ENCODE peak calls at places on chromosome 7, in eight cellular contexts. H, W, E, Z, R, L, X and K are unnamed samples.

GRCh38 chr7:106166651-106167342 is 54.7 kb upstream of the SYPL1 start:
- DNase-seq in H (peak), W (peak), E (peak), Z (peak), R (peak), L (peak), X (no peak), K (peak)

GRCh38 chr7:138745189-138745588 is 44.0 kb upstream of the SVOPL start:
- DNase-seq in H (no peak), W (no peak), E (no peak), Z (no peak), R (no peak), L (no peak), X (no peak), K (no peak)

GRCh38 chr7:111561659-111561908 is 708 bp downstream of the IMMP2L start:
- DNase-seq in H (no peak), W (no peak), E (peak), Z (peak), R (no peak), L (no peak), X (no peak), K (no peak)

GRCh38 chr7:28163955-28164354 is 16.6 kb downstream of the JAZF1 start:
- DNase-seq in H (no peak), W (no peak), E (no peak), Z (no peak), R (no peak), L (no peak), X (no peak), K (no peak)

GRCh38 chr7:27071622-27072390 is 24.0 kb downstream of the HOXA1 start:
- DNase-seq in H (no peak), W (no peak), E (no peak), Z (no peak), R (no peak), L (no peak), X (no peak), K (no peak)

GRCh38 chr7:96992624-96993452 is 12.5 kb upstream of the DLX6 start:
- DNase-seq in H (no peak), W (no peak), E (peak), Z (no peak), R (no peak), L (no peak), X (no peak), K (no peak)

GRCh38 chr7:12436126-12436525 is 32.5 kb upstream of the VWDE start:
- DNase-seq in H (no peak), W (no peak), E (no peak), Z (no peak), R (no peak), L (no peak), X (no peak), K (no peak)

GRCh38 chr7:375901-376305 is 85.9 kb downstream of the FOXL3 start:
- DNase-seq in H (no peak), W (peak), E (no peak), Z (peak), R (peak), L (no peak), X (no peak), K (no peak)

GRCh38 chr7:36208406-36208805 is 55.4 kb downstream of the EEPD1 start:
- DNase-seq in H (no peak), W (no peak), E (no peak), Z (no peak), R (no peak), L (no peak), X (no peak), K (no peak)

GRCh38 chr7:123343611-123344010 is 143.8 kb upstream of the SLC13A1 start:
- DNase-seq in H (no peak), W (no peak), E (no peak), Z (no peak), R (no peak), L (no peak), X (no peak), K (no peak)

GRCh38 chr7:23012797-23013714 is 874 bp downstream of the HYCC1 start:
- DNase-seq in H (peak), W (no peak), E (peak), Z (peak), R (peak), L (peak), X (no peak), K (peak)

GRCh38 chr7:36391436-36392198 is 2.0 kb downstream of the ANLN start:
- DNase-seq in H (peak), W (no peak), E (no peak), Z (no peak), R (no peak), L (no peak), X (no peak), K (no peak)

GRCh38 chr7:120215654-120216053 is 57.3 kb upstream of the KCND2 start:
- DNase-seq in H (no peak), W (no peak), E (no peak), Z (no peak), R (no peak), L (no peak), X (no peak), K (no peak)
- TF ChIP-seq POLR2A in H (no peak), W (no peak), E (no peak), Z (no peak), R (no peak), L (no peak), X (no peak), K (no peak)

GRCh38 chr7:151115121-151115835 is 29.0 kb downstream of the AGAP3 start:
- DNase-seq in H (peak), W (no peak), E (no peak), Z (no peak), R (no peak), L (no peak), X (no peak), K (no peak)

GRCh38 chr7:151114151-151115090 is 28.1 kb downstream of the AGAP3 start:
- DNase-seq in H (no peak), W (peak), E (no peak), Z (no peak), R (no peak), L (no peak), X (no peak), K (no peak)

GRCh38 chr7:151117041-151117440 is 30.8 kb downstream of the AGAP3 start:
- DNase-seq in H (no peak), W (no peak), E (no peak), Z (no peak), R (no peak), L (no peak), X (no peak), K (no peak)

GRCh38 chr7:151116603-151117002 is 30.3 kb downstream of the AGAP3 start:
- DNase-seq in H (no peak), W (no peak), E (no peak), Z (no peak), R (no peak), L (no peak), X (no peak), K (no peak)

DNA sequence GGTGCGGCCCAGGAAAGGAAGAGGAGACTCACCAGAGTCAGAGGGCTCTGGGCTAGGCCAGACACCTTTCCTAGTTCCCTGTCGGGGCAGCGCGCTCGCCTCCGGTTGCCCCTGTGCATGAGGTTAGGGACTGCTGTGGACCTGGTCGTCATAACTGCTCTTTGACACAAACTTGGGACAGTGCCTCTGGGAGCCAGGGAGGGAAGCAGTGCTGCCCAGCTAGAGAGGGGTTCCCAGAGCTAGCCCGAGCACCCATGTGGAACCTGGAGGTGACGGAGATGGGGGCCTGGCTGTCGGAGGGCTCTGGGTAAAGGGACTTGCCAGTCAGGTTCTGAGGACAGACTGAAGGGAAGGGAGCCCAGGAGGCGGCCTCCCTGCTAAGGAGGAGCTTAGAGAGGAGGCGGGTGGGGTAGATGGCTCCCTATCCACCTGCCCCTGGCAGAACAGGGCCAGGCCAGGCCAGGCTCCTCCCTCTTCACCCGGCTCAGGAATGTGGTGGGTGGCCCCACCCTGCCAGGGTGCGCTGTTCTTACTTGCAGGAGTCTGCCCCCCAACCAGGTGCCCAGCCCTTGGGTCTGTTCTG is 29.7 kb downstream of the AGAP3 start:
- DNase-seq in H (no peak), W (peak), E (peak), Z (peak), R (no peak), L (no peak), X (no peak), K (no peak)
- TF ChIP-seq POLR2A in H (no peak), W (no peak), E (no peak), Z (peak), R (no peak), L (no peak), X (no peak), K (no peak)

GRCh38 chr7:155593455-155594162 is 47.2 kb upstream of the CNPY1 start:
- DNase-seq in H (no peak), W (peak), E (no peak), Z (no peak), R (no peak), L (no peak), X (no peak), K (no peak)
- TF ChIP-seq POLR2A in H (no peak), W (no peak), E (no peak), Z (no peak), R (no peak), L (no peak), X (no peak), K (no peak)

GRCh38 chr7:157033483-157034473 is 23.3 kb upstream of the MNX1 start:
- DNase-seq in H (no peak), W (no peak), E (no peak), Z (no peak), R (peak), L (no peak), X (no peak), K (no peak)

GRCh38 chr7:157035302-157035701 is 24.8 kb upstream of the MNX1 start:
- DNase-seq in H (no peak), W (no peak), E (no peak), Z (no peak), R (no peak), L (no peak), X (no peak), K (no peak)

GRCh38 chr7:157035979-157036378 is 25.5 kb upstream of the MNX1 start:
- DNase-seq in H (no peak), W (no peak), E (no peak), Z (no peak), R (no peak), L (no peak), X (no peak), K (no peak)

GRCh38 chr7:157032128-157032527 is 21.7 kb upstream of the MNX1 start:
- DNase-seq in H (no peak), W (no peak), E (no peak), Z (no peak), R (no peak), L (no peak), X (no peak), K (no peak)

GRCh38 chr7:157032644-157033482 is 22.4 kb upstream of the MNX1 start:
- DNase-seq in H (no peak), W (no peak), E (no peak), Z (no peak), R (peak), L (no peak), X (no peak), K (no peak)
- TF ChIP-seq POLR2A in H (no peak), W (no peak), E (no peak), Z (no peak), R (no peak), L (no peak), X (no peak), K (no peak)

GRCh38 chr7:69598487-69599148 is 343 bp downstream of the AUTS2 start:
- DNase-seq in H (no peak), W (no peak), E (peak), Z (peak), R (no peak), L (peak), X (no peak), K (no peak)
- TF ChIP-seq POLR2A in H (no peak), W (no peak), E (no peak), Z (peak), R (no peak), L (no peak), X (no peak), K (peak)

DNA sequence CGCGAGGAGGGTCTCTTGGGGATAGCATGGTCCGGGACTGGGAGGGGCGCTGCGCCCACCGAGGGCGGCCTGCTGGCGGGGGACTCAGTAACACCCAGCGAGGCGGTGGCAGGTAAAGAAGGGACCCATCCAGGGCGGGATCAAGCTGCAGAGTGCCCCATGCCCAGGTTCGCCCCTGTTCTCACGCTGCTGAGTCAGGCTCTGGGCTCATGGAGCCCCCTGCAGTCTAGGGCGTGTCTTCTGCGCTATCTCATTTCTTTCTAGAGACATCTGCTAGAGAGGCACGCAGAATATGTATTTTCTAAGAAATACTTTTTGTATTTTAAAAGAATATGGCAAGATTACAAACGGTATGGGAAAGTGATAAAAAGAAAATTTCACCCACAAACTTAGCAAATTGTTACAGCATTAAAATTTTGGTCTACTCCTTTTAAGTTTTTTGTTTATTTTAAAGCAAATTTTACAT is 933 bp downstream of the EPDR1 start:
- DNase-seq in H (no peak), W (no peak), E (peak), Z (peak), R (peak), L (no peak), X (no peak), K (peak)
- TF ChIP-seq POLR2A in H (no peak), W (no peak), E (no peak), Z (no peak), R (no peak), L (peak), X (no peak), K (no peak)

DNA sequence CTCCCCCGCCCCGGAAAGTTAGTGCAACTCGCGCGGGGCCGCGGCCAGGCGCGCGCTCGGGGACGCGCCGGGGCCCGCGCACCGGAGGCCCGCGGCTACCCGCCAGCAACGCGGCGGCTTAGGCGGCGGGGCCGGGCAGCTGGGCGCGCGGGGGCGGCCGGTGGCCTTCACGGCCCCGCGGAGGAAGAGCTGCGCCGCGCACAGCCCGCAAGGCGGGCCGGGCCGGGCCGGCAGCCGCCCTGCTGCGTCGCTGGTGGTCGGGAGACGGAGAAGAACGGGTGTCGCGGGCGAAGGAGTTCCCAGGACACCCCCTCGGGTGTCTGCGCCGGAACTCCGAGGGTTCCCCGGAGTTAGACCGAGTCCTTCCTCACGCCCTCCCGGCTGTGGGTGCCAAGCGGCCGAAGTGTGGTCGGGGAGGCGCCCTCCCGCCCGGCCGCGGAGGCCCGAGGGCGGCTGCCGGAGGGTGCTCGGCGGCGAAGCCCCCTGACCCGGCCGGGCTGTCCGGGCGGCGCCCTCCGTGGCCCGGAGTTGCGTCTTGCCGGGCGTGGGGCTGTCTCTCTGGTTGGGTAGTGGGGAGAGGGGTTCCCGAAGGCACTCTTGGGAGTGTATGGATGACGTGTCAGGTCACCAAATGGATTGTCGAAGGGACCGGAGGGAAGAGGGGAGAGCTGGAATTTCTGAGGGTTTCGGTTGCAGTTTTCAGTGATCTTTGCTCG is 584 bp downstream of the ST7 start:
- DNase-seq in H (peak), W (peak), E (peak), Z (peak), R (peak), L (peak), X (no peak), K (peak)
- TF ChIP-seq POLR2A in H (peak), W (no peak), E (no peak), Z (peak), R (peak), L (no peak), X (no peak), K (peak)

GRCh38 chr7:101673951-101674350 is 44.9 kb upstream of the MYL10 start:
- DNase-seq in H (no peak), W (no peak), E (no peak), Z (no peak), R (no peak), L (no peak), X (no peak), K (no peak)
- TF ChIP-seq POLR2A in H (no peak), W (no peak), E (no peak), Z (no peak), R (no peak), L (no peak), X (no peak), K (no peak)